ENCODE peak calls at places on chromosomes 13 and 19, in four cellular contexts. W, A, O and H are unnamed samples.

GRCh38 chr19:34808566-34808965 is 35.6 kb upstream of the ZNF599 start:
- DNase-seq in W (no peak), O (no peak), A (no peak), H (no peak)

GRCh38 chr19:42601811-42602443 is 7.2 kb upstream of the CEACAM8 start:
- DNase-seq in A (peak; percentile 87), W (no peak), O (no peak), H (peak; percentile 31)

GRCh38 chr13:90696254-90696653 is 651.2 kb upstream of the MIR17HG start:
- DNase-seq in W (no peak), O (no peak), A (no peak), H (no peak)

GRCh38 chr19:18743281-18743825 is 47.8 kb downstream of the COMP start:
- DNase-seq in O (no peak), A (peak; percentile 54), W (peak; percentile 70), H (no peak)

GRCh38 chr19:52692431-52693008 is 42.3 kb downstream of the ZNF611 start:
- DNase-seq in A (no peak), W (no peak), O (no peak), H (no peak)

GRCh38 chr19:21786931-21787330 is 19.6 kb upstream of the ZNF100 start:
- DNase-seq in O (no peak), W (no peak), A (no peak), H (no peak)

GRCh38 chr19:45900661-45901431 is 1.6 kb downstream of the MYPOP start:
- DNase-seq in A (peak; percentile 65), W (no peak), O (no peak), H (no peak)

GRCh38 chr13:111099292-111099691 is 15.8 kb upstream of the ARHGEF7 start:
- DNase-seq in A (no peak), W (no peak), O (no peak), H (no peak)

GRCh38 chr13:61316647-61317046 is 99.0 kb downstream of the PCDH20 start:
- DNase-seq in W (no peak), O (no peak), A (peak; percentile 65), H (no peak)

GRCh38 chr19:31254611-31255010 is 94.6 kb downstream of the TSHZ3 start:
- DNase-seq in O (no peak), W (no peak), A (no peak), H (no peak)

GRCh38 chr19:55255618-55256423 is 3.0 kb downstream of the PPP6R1 start:
- DNase-seq in O (peak; percentile 33), A (no peak), W (peak; percentile 42), H (peak; percentile 58)

GRCh38 chr19:40502647-40503046 is 35.8 kb downstream of the SPTBN4 start:
- DNase-seq in W (peak; percentile 28), A (peak; percentile 81), O (no peak), H (no peak)

GRCh38 chr19:32830231-32831014 is 39.1 kb downstream of the SLC7A9 start:
- DNase-seq in O (no peak), A (no peak), W (no peak), H (no peak)

GRCh38 chr19:8576273-8576993 is 809 bp downstream of the MYO1F start:
- DNase-seq in O (no peak), W (peak; percentile 36), A (no peak), H (no peak)

GRCh38 chr13:101545521-101545920 is 93.0 kb downstream of the ITGBL1 start:
- DNase-seq in W (no peak), A (no peak), O (no peak), H (no peak)

GRCh38 chr19:1467228-1467511 is 11.8 kb downstream of the C19orf25 start:
- DNase-seq in A (no peak), W (no peak), O (no peak), H (no peak)

GRCh38 chr13:64158910-64159309 is 2743.3 kb upstream of the PCDH20 start:
- DNase-seq in O (no peak), A (no peak), W (no peak), H (no peak)

GRCh38 chr13:25912961-25913360 is 138.9 kb downstream of the SHISA2 start:
- DNase-seq in O (no peak), A (no peak), W (no peak), H (no peak)

GRCh38 chr13:111539791-111540446 is 219.5 kb downstream of the TEX29 start:
- DNase-seq in A (peak; percentile 63), W (no peak), O (no peak), H (no peak)

GRCh38 chr19:4108767-4109625 is 14.9 kb downstream of the MAP2K2 start:
- DNase-seq in O (peak; percentile 69), W (peak; percentile 45), A (no peak), H (peak; percentile 88)

GRCh38 chr13:113863511-113864302 is at the start of gene GAS6:
- DNase-seq in W (peak; percentile 80), O (no peak), A (peak; percentile 78), H (peak; percentile 74)
- TF ChIP-seq CTCF in W (no peak), O (no peak), A (peak; percentile 41), H (no peak)

DNA sequence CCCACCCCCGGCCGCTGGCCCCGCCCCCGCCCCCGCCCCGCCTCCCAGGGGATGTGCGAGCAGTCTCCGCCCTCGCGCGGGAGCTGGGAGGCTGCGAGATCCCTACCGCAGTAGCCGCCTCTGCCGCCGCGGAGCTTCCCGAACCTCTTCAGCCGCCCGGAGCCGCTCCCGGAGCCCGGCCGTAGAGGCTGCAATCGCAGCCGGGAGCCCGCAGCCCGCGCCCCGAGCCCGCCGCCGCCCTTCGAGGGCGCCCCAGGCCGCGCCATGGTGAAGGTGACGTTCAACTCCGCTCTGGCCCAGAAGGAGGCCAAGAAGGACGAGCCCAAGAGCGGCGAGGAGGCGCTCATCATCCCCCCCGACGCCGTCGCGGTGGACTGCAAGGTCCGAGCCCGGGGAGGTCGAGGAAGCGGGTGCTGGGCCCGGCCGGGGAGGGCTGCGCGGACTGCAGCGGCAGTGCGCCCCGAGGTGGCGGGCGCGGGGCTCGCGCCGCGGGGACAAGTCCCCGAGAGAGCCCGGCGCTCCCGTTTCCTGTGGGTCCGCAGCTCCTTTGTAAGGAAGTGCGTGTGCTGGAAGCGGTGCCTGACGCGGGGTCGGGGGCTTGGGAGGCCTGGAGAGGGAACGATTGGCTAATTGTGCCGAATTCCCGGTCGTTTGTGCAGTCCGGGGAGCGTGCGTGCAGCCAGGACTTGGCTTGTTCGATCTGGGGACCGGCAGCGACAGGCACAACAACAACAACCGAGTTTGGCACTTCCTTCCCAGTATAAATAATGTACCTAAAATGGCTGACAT is at the start of gene ITM2B:
- DNase-seq in W (peak; percentile 82), O (peak; percentile 51), A (no peak), H (peak; percentile 68)
- TF ChIP-seq CTCF in W (peak; percentile 33), O (peak; percentile 59), A (peak; percentile 60), H (peak; percentile 56)

GRCh38 chr13:21676611-21677021 is 5.7 kb downstream of the FGF9 start:
- DNase-seq in A (peak; percentile 90), W (peak; percentile 42), O (no peak), H (peak; percentile 25)
- TF ChIP-seq CTCF in A (peak; percentile 71), W (no peak), O (no peak), H (peak; percentile 33)

GRCh38 chr13:44974056-44974798 is 15.0 kb downstream of the NUFIP1 start:
- DNase-seq in A (no peak), W (no peak), O (no peak), H (no peak)

GRCh38 chr13:44967656-44968451 is 21.4 kb downstream of the NUFIP1 start:
- DNase-seq in A (no peak), O (no peak), W (no peak), H (no peak)

GRCh38 chr13:44972956-44973581 is 16.2 kb downstream of the NUFIP1 start:
- DNase-seq in A (no peak), O (no peak), W (no peak), H (no peak)

GRCh38 chr13:44971656-44972595 is 17.3 kb downstream of the NUFIP1 start:
- DNase-seq in O (no peak), W (no peak), A (no peak), H (no peak)

GRCh38 chr13:44969858-44970484 is 19.3 kb downstream of the NUFIP1 start:
- DNase-seq in W (no peak), A (no peak), O (no peak), H (peak; percentile 20)
- TF ChIP-seq CTCF in W (peak; percentile 75), A (peak; percentile 89), O (peak; percentile 67), H (peak; percentile 69)

DNA sequence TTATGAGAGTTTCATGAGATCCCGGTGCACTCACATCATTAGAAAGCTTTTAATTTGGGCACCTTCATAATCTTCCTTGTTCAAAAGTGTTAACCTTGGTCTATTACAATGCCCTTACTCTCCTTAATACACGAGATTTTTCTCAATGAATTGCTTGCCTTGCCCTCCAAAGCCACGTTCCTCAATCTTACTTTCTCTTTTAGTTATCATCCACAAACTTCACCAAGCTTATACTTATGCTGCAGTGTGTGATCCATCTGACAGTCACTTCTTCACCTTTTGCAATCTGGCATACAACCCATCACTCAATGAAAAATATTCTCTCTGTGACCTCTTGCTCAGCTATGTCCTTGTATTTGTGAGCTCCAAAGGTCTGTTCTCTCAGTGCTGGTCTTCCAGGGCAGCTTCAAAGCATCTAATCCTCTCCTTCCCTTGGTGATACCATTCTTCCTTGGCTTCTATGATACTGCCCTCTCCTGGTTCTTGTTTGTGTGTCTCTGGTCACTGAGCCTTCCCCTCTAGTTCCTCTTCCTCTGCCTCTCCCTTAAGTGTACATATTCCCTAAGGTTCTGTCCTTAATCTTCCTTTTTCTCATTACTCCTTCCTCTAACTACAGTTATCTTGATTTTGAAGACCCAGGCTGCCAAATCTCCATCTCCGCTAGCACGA is 202.2 kb upstream of the STARD13 start:
- DNase-seq in O (no peak), A (peak; percentile 50), W (no peak), H (peak; percentile 41)
- TF ChIP-seq CTCF in O (no peak), A (peak; percentile 75), W (peak; percentile 21), H (peak; percentile 54)

DNA sequence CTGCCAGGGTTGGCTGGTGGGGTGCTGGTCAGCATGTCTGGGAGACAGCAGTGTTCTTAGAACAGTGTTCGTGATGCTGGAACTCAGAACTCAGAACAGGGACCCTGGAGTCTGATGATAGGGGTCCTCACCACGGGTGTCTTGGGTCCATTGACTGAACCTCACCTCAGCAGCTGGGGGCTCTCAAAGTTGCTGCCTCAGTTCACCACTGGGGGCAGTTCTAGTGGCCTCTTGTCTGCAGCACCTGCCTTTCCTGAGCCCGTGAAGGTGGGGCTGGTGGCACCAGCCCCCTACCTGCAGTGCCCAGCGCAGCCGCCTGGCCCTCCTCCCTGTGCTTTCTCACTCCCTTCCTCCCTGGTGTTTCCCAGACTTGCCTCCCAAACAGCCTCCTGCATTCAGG is 28.5 kb downstream of the SAFB start:
- DNase-seq in O (no peak), W (no peak), A (no peak), H (no peak)
- TF ChIP-seq CTCF in O (no peak), W (no peak), A (peak; percentile 48), H (no peak)

DNA sequence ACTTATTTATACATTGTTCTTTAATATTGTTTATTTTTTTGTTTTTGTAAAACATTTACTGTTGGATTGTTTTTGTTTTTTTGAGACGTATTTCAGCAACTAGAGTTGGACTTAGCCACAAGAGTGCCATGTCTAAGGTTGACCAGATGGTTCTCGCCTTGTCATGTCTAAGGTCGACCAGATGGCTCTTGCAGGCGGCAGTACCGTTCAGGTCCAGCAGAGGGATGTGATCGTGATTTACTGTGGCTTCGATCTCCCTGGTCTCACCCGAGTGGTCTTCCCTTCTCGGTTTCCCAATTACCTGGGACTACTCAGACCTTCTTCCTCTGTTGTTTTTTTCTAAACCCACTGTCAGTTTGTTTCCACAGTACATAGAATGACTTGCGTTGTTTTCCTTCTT is 1438.6 kb downstream of the UQCRFS1 start:
- DNase-seq in A (peak; percentile 84), O (no peak), W (no peak), H (no peak)
- TF ChIP-seq CTCF in A (peak; percentile 46), O (no peak), W (no peak), H (no peak)

GRCh38 chr19:17605761-17606745 is 50.6 kb downstream of the COLGALT1 start:
- DNase-seq in O (peak; percentile 61), A (peak; percentile 97), W (peak; percentile 72), H (peak; percentile 97)
- TF ChIP-seq CTCF in O (peak; percentile 75), A (peak; percentile 83), W (peak; percentile 36), H (peak; percentile 67)